ENCODE peak calls at places on chromosome 9, in nine cellular contexts. D, Q, C, X, P, J, A, Y and S are unnamed samples.

GRCh38 chr9:131992906-131993657 is 86.6 kb downstream of the MED27 start:
- DNase-seq in D (no peak), Q (no peak), C (no peak), X (peak), P (no peak), J (no peak), A (no peak), Y (no peak), S (no peak)

GRCh38 chr9:135743546-135744332 is 41.8 kb downstream of the KCNT1 start:
- DNase-seq in D (no peak), Q (peak), C (no peak), X (no peak), P (no peak), J (peak), A (no peak), Y (no peak), S (no peak)

GRCh38 chr9:36322462-36322861 is 64.2 kb upstream of the GNE start:
- DNase-seq in D (no peak), Q (no peak), C (no peak), X (no peak), P (no peak), J (no peak), A (no peak), Y (no peak), S (no peak)

GRCh38 chr9:129506892-129507291 is 114.0 kb downstream of the C9orf50 start:
- DNase-seq in D (no peak), Q (no peak), C (no peak), X (peak), P (peak), J (no peak), A (peak), Y (no peak), S (no peak)

GRCh38 chr9:129414377-129415021 is 206.4 kb downstream of the C9orf50 start:
- DNase-seq in D (no peak), Q (peak), C (no peak), X (peak), P (peak), J (no peak), A (peak), Y (peak), S (peak)

GRCh38 chr9:124686918-124687317 is 84.2 kb downstream of the NR6A1 start:
- DNase-seq in D (no peak), Q (no peak), C (no peak), X (no peak), P (no peak), J (no peak), A (no peak), Y (no peak), S (no peak)

GRCh38 chr9:33458444-33458843 is 11.1 kb upstream of the AQP3 start:
- DNase-seq in D (peak), Q (no peak), C (no peak), X (peak), P (peak), J (no peak), A (peak), Y (no peak), S (no peak)

GRCh38 chr9:20226345-20226744 is 396.0 kb downstream of the MLLT3 start:
- DNase-seq in D (no peak), Q (no peak), C (no peak), X (no peak), P (no peak), J (no peak), A (no peak), Y (no peak), S (no peak)

GRCh38 chr9:35813434-35814105 is 1.3 kb downstream of the HINT2 start:
- DNase-seq in D (peak), Q (no peak), C (no peak), X (peak), P (no peak), J (no peak), A (peak), Y (no peak), S (peak)

GRCh38 chr9:128408963-128409431 is 11.7 kb upstream of the CERCAM start:
- DNase-seq in D (no peak), Q (no peak), C (no peak), X (no peak), P (no peak), J (no peak), A (no peak), Y (no peak), S (no peak)

GRCh38 chr9:4423207-4423610 is 67.1 kb upstream of the SLC1A1 start:
- DNase-seq in D (no peak), Q (no peak), C (no peak), X (no peak), P (no peak), J (no peak), A (no peak), Y (no peak), S (no peak)

GRCh38 chr9:99827244-99827643 is 5.6 kb downstream of the NR4A3 start:
- DNase-seq in D (no peak), Q (no peak), C (no peak), X (no peak), P (no peak), J (no peak), A (no peak), Y (no peak), S (no peak)

GRCh38 chr9:76704601-76705204 is 59.5 kb upstream of the PCA3 start:
- DNase-seq in D (peak), Q (peak), C (peak), X (peak), P (no peak), J (no peak), A (peak), Y (no peak), S (peak)

GRCh38 chr9:123820139-123820538 is 109.8 kb downstream of the DENND1A start:
- DNase-seq in D (no peak), Q (no peak), C (no peak), X (no peak), P (no peak), J (no peak), A (peak), Y (no peak), S (peak)

GRCh38 chr9:92312887-92313623 is 12.1 kb downstream of the NOL8 start:
- DNase-seq in D (no peak), Q (no peak), C (no peak), X (no peak), P (no peak), J (no peak), A (no peak), Y (no peak), S (peak)
- TF ChIP-seq POLR2A in D (no peak), Q (no peak), C (no peak), X (no peak), P (no peak), J (no peak), A (no peak), Y (no peak), S (no peak)

GRCh38 chr9:93059960-93060591 is 1.6 kb downstream of the SUSD3 start:
- DNase-seq in D (no peak), Q (no peak), C (no peak), X (no peak), P (no peak), J (no peak), A (no peak), Y (no peak), S (no peak)

GRCh38 chr9:93062364-93062763 is 3.9 kb downstream of the SUSD3 start:
- DNase-seq in D (no peak), Q (no peak), C (no peak), X (no peak), P (no peak), J (no peak), A (no peak), Y (no peak), S (no peak)

GRCh38 chr9:93060746-93061259 is 2.3 kb downstream of the SUSD3 start:
- DNase-seq in D (no peak), Q (no peak), C (no peak), X (peak), P (peak), J (no peak), A (no peak), Y (peak), S (no peak)

GRCh38 chr9:93061260-93061751 is 2.8 kb downstream of the SUSD3 start:
- DNase-seq in D (no peak), Q (no peak), C (no peak), X (no peak), P (no peak), J (no peak), A (no peak), Y (peak), S (no peak)

DNA sequence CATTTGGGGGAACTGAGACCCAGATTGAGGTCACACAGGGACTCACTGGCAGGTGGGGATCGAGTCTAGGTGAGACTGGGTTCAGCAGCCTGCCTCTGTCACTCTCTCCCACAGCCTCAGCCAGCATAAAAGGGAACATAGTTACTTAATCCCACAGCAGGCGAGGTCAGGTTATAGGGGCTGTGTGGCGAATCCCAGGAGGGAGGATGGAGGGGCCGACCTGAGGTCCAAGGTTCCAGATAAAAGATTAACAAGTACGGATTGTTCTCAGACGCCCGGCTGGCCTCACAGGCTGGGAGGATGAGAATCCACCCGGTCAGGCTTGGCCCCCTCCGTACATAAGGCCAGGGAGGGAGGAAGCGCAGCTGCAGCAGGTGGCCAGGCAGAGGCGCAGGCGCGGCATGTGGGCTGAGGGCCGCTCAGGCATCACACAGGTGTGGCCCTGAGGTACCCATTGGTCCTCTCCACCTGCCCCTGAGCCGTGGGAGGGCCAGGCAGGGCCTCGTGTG is 3.3 kb downstream of the SUSD3 start:
- DNase-seq in D (no peak), Q (no peak), C (no peak), X (no peak), P (no peak), J (no peak), A (no peak), Y (no peak), S (no peak)
- TF ChIP-seq POLR2A in D (no peak), Q (no peak), C (no peak), X (no peak), P (no peak), J (no peak), A (no peak), Y (no peak), S (no peak)

GRCh38 chr9:117541192-117541591 is 126.3 kb upstream of the ASTN2 start:
- DNase-seq in D (no peak), Q (no peak), C (no peak), X (no peak), P (no peak), J (no peak), A (no peak), Y (no peak), S (no peak)
- TF ChIP-seq POLR2A in D (no peak), Q (no peak), C (no peak), X (no peak), P (no peak), J (no peak), A (no peak), Y (no peak), S (no peak)

DNA sequence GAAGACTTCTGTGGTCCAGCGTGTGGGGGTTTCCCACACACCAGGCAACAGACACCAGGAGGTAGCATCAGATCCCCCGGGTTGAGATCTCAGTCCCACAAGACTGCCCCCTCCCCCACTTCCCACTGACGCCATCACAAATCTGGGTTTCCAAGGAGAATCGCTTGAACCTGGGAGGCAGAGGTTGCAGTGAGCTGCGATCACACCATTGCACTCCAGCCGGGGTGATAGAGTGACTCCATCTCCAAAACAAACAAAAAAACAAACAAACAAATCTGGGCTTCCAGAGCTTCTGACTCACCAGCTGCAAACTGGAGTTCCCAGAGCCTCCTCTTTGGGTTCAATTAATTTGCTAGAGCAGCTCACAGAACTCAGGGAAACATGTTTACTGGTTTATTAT is 4.7 kb upstream of the GBGT1 start:
- DNase-seq in D (no peak), Q (no peak), C (no peak), X (no peak), P (no peak), J (no peak), A (no peak), Y (no peak), S (no peak)
- TF ChIP-seq POLR2A in D (no peak), Q (no peak), C (no peak), X (no peak), P (no peak), J (no peak), A (no peak), Y (no peak), S (no peak)

DNA sequence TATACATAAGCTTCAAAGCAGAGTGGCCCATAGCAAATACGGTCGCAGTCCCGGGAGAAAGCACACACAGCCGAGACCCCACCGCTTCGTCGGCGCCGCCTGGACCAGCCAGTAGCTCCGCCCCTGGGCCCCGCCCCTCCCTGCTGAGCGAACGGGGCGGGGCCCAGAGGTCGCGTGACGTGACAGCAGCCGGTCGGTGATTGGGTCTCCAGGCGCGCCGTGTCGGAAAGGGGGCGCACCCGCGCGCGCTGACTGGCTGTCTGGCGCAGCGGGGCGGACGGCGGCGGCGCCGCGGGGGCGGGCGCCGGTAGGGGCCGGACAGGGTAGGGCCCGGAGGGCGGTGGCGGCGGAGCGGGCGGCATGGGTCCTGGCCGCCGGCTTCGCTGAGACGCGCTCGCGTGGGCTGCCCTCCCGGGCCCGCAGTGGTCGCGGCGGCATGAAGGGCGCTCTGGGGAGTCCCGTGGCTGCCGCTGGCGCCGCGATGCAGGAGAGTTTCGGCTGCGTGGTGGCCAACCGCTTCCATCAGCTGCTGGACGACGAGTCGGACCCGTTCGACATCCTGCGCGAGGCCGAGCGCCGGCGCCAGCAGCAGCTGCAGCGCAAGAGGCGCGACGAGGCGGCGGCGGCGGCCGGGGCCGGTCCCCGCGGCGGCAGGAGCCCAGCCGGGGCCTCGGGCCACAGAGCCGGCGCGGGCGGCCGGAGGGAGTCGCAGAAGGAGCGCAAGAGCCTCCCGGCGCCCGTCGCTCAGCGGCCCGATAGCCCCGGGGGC is at the start of gene HABP4:
- DNase-seq in D (peak), Q (peak), C (peak), X (peak), P (peak), J (peak), A (peak), Y (peak), S (peak)
- TF ChIP-seq POLR2A in D (peak), Q (peak), C (peak), X (peak), P (peak), J (peak), A (peak), Y (peak), S (peak)